ENCODE peak calls at places on chromosomes 13 and 19, in five cellular contexts. One of them, this sample, is unnamed.

GRCh38 chr19:5376928-5377327 is 36.3 kb upstream of the PTPRS start:
- DNase-seq in heart left ventricle: no peak
- DNase-seq in iPS DF 6.9: no peak
- DNase-seq in effector memory CD4-positive, alpha-beta T cell: no peak
- DNase-seq in tibial nerve: no peak
- DNase-seq in this sample: no peak

GRCh38 chr13:90954605-90955004 is 392.9 kb upstream of the MIR17HG start:
- DNase-seq in heart left ventricle: no peak
- DNase-seq in iPS DF 6.9: no peak
- DNase-seq in effector memory CD4-positive, alpha-beta T cell: no peak
- DNase-seq in tibial nerve: no peak
- DNase-seq in this sample: no peak

GRCh38 chr19:55464669-55465068 is at the start of gene C19orf85:
- DNase-seq in heart left ventricle: no peak
- DNase-seq in iPS DF 6.9: no peak
- DNase-seq in effector memory CD4-positive, alpha-beta T cell: no peak
- DNase-seq in tibial nerve: no peak
- DNase-seq in this sample: no peak

GRCh38 chr13:26132756-26133155 is 80.9 kb upstream of the SHISA2 start:
- DNase-seq in heart left ventricle: no peak
- DNase-seq in iPS DF 6.9: no peak
- DNase-seq in effector memory CD4-positive, alpha-beta T cell: no peak
- DNase-seq in tibial nerve: no peak
- DNase-seq in this sample: no peak

GRCh38 chr13:99909097-99909835 is 62.3 kb downstream of the ZIC5 start:
- DNase-seq in heart left ventricle: no peak
- DNase-seq in iPS DF 6.9: no peak
- DNase-seq in effector memory CD4-positive, alpha-beta T cell: no peak
- DNase-seq in tibial nerve: no peak
- DNase-seq in this sample: no peak

GRCh38 chr19:1027953-1028902 is 1.8 kb downstream of the CNN2 start:
- DNase-seq in heart left ventricle: peak; percentile 86
- DNase-seq in iPS DF 6.9: no peak
- DNase-seq in effector memory CD4-positive, alpha-beta T cell: peak; percentile 38
- DNase-seq in tibial nerve: no peak
- DNase-seq in this sample: no peak

GRCh38 chr13:80251403-80251802 is 89.5 kb downstream of the SPRY2 start:
- DNase-seq in heart left ventricle: no peak
- DNase-seq in iPS DF 6.9: no peak
- DNase-seq in effector memory CD4-positive, alpha-beta T cell: no peak
- DNase-seq in tibial nerve: no peak
- DNase-seq in this sample: no peak

GRCh38 chr19:16626796-16627193 is 1.2 kb downstream of the MED26 start:
- DNase-seq in heart left ventricle: no peak
- DNase-seq in iPS DF 6.9: no peak
- DNase-seq in effector memory CD4-positive, alpha-beta T cell: no peak
- DNase-seq in tibial nerve: no peak
- DNase-seq in this sample: no peak

GRCh38 chr19:5130371-5131030 is 161.6 kb downstream of the KDM4B start:
- DNase-seq in heart left ventricle: no peak
- DNase-seq in iPS DF 6.9: no peak
- DNase-seq in effector memory CD4-positive, alpha-beta T cell: peak; percentile 30
- DNase-seq in tibial nerve: no peak
- DNase-seq in this sample: no peak

GRCh38 chr13:29284726-29285125 is 310.8 kb downstream of the SLC7A1 start:
- DNase-seq in heart left ventricle: no peak
- DNase-seq in iPS DF 6.9: no peak
- DNase-seq in effector memory CD4-positive, alpha-beta T cell: no peak
- DNase-seq in tibial nerve: no peak
- DNase-seq in this sample: no peak

GRCh38 chr19:48737360-48737998 is 2.9 kb downstream of the RASIP1 start:
- DNase-seq in heart left ventricle: peak; percentile 58
- DNase-seq in iPS DF 6.9: no peak
- DNase-seq in effector memory CD4-positive, alpha-beta T cell: no peak
- DNase-seq in tibial nerve: no peak
- DNase-seq in this sample: no peak

GRCh38 chr19:38883286-38883685 is 5.2 kb upstream of the RINL start:
- DNase-seq in heart left ventricle: no peak
- DNase-seq in iPS DF 6.9: no peak
- DNase-seq in effector memory CD4-positive, alpha-beta T cell: no peak
- DNase-seq in tibial nerve: no peak
- DNase-seq in this sample: no peak

GRCh38 chr19:33054623-33055022 is 10.1 kb downstream of the RHPN2 start:
- DNase-seq in heart left ventricle: no peak
- DNase-seq in iPS DF 6.9: no peak
- DNase-seq in effector memory CD4-positive, alpha-beta T cell: no peak
- DNase-seq in tibial nerve: no peak
- DNase-seq in this sample: no peak

GRCh38 chr19:5697890-5698634 is 8.0 kb downstream of the RPL36 start:
- DNase-seq in heart left ventricle: no peak
- DNase-seq in iPS DF 6.9: no peak
- DNase-seq in effector memory CD4-positive, alpha-beta T cell: no peak
- DNase-seq in tibial nerve: no peak
- DNase-seq in this sample: no peak

GRCh38 chr13:109743706-109744453 is 42.5 kb downstream of the IRS2 start:
- DNase-seq in heart left ventricle: no peak
- DNase-seq in iPS DF 6.9: no peak
- DNase-seq in effector memory CD4-positive, alpha-beta T cell: no peak
- DNase-seq in tibial nerve: no peak
- DNase-seq in this sample: no peak

GRCh38 chr13:113997845-113998751 is 24.2 kb upstream of the C13orf46 start:
- DNase-seq in heart left ventricle: peak; percentile 69
- DNase-seq in iPS DF 6.9: no peak
- DNase-seq in effector memory CD4-positive, alpha-beta T cell: no peak
- DNase-seq in tibial nerve: peak; percentile 52
- DNase-seq in this sample: no peak

GRCh38 chr13:64239372-64239771 is 2823.7 kb upstream of the PCDH20 start:
- DNase-seq in heart left ventricle: no peak
- DNase-seq in iPS DF 6.9: no peak
- DNase-seq in effector memory CD4-positive, alpha-beta T cell: no peak
- DNase-seq in tibial nerve: no peak
- DNase-seq in this sample: no peak

GRCh38 chr13:43153436-43154082 is 130.2 kb downstream of the DNAJC15 start:
- DNase-seq in heart left ventricle: no peak
- DNase-seq in iPS DF 6.9: no peak
- DNase-seq in effector memory CD4-positive, alpha-beta T cell: no peak
- DNase-seq in tibial nerve: no peak
- DNase-seq in this sample: no peak

GRCh38 chr19:23884363-23884762 is 30.3 kb upstream of the ZNF726 start:
- DNase-seq in heart left ventricle: no peak
- DNase-seq in iPS DF 6.9: no peak
- DNase-seq in effector memory CD4-positive, alpha-beta T cell: no peak
- DNase-seq in tibial nerve: no peak
- DNase-seq in this sample: no peak

GRCh38 chr13:87656311-87656710 is 14.9 kb upstream of the SLITRK5 start:
- DNase-seq in heart left ventricle: no peak
- DNase-seq in iPS DF 6.9: no peak
- DNase-seq in effector memory CD4-positive, alpha-beta T cell: no peak
- DNase-seq in tibial nerve: no peak
- DNase-seq in this sample: no peak

GRCh38 chr19:7507884-7508283 is 8.0 kb upstream of the ZNF358 start:
- DNase-seq in heart left ventricle: no peak
- DNase-seq in iPS DF 6.9: peak; percentile 92
- DNase-seq in effector memory CD4-positive, alpha-beta T cell: no peak
- DNase-seq in tibial nerve: peak; percentile 26
- DNase-seq in this sample: no peak

GRCh38 chr13:102580552-102581169 is 16.1 kb upstream of the TPP2 start:
- DNase-seq in heart left ventricle: no peak
- DNase-seq in iPS DF 6.9: peak; percentile 33
- DNase-seq in effector memory CD4-positive, alpha-beta T cell: no peak
- DNase-seq in tibial nerve: no peak
- DNase-seq in this sample: no peak

GRCh38 chr13:66887088-66887487 is 343.0 kb downstream of the PCDH9 start:
- DNase-seq in heart left ventricle: no peak
- DNase-seq in iPS DF 6.9: no peak
- DNase-seq in effector memory CD4-positive, alpha-beta T cell: no peak
- DNase-seq in tibial nerve: no peak
- DNase-seq in this sample: peak; percentile 4

GRCh38 chr19:28544451-28545261 is 668.3 kb downstream of the UQCRFS1 start:
- DNase-seq in heart left ventricle: no peak
- DNase-seq in iPS DF 6.9: no peak
- DNase-seq in effector memory CD4-positive, alpha-beta T cell: no peak
- DNase-seq in tibial nerve: no peak
- DNase-seq in this sample: no peak

GRCh38 chr13:87884874-87885273 is 213.7 kb downstream of the SLITRK5 start:
- DNase-seq in heart left ventricle: no peak
- DNase-seq in iPS DF 6.9: peak; percentile 2
- DNase-seq in effector memory CD4-positive, alpha-beta T cell: no peak
- DNase-seq in tibial nerve: no peak
- DNase-seq in this sample: no peak

GRCh38 chr19:35039881-35040456 is 1.6 kb upstream of the HPN start:
- DNase-seq in heart left ventricle: no peak
- DNase-seq in iPS DF 6.9: no peak
- DNase-seq in effector memory CD4-positive, alpha-beta T cell: no peak
- DNase-seq in tibial nerve: no peak
- DNase-seq in this sample: no peak

GRCh38 chr19:35041548-35042055 is at the start of gene HPN:
- DNase-seq in heart left ventricle: no peak
- DNase-seq in iPS DF 6.9: no peak
- DNase-seq in effector memory CD4-positive, alpha-beta T cell: no peak
- DNase-seq in tibial nerve: no peak
- DNase-seq in this sample: no peak

GRCh38 chr19:35042056-35042730 is 672 bp downstream of the HPN start:
- DNase-seq in heart left ventricle: no peak
- DNase-seq in iPS DF 6.9: no peak
- DNase-seq in effector memory CD4-positive, alpha-beta T cell: no peak
- DNase-seq in tibial nerve: no peak
- DNase-seq in this sample: no peak

GRCh38 chr19:35040474-35040825 is 1.1 kb upstream of the HPN start:
- DNase-seq in heart left ventricle: no peak
- DNase-seq in iPS DF 6.9: no peak
- DNase-seq in effector memory CD4-positive, alpha-beta T cell: no peak
- DNase-seq in tibial nerve: no peak
- DNase-seq in this sample: no peak

GRCh38 chr19:35040826-35041547 is 534 bp upstream of the HPN start:
- DNase-seq in heart left ventricle: peak; percentile 93
- DNase-seq in iPS DF 6.9: no peak
- DNase-seq in effector memory CD4-positive, alpha-beta T cell: no peak
- DNase-seq in tibial nerve: peak; percentile 89
- DNase-seq in this sample: peak; percentile 39
- H3K27ac ChIP-seq in heart left ventricle: peak overlapping the region; percentile 74
- H3K27ac ChIP-seq in iPS DF 6.9: no peak overlapping the region
- H3K27ac ChIP-seq in effector memory CD4-positive, alpha-beta T cell: no peak overlapping the region
- H3K27ac ChIP-seq in tibial nerve: peak overlapping the region; percentile 83
- H3K27ac ChIP-seq in this sample: peak overlapping the region; percentile 82

GRCh38 chr13:98203641-98204326 is 26.7 kb upstream of the RNF113B start:
- DNase-seq in heart left ventricle: no peak
- DNase-seq in iPS DF 6.9: no peak
- DNase-seq in effector memory CD4-positive, alpha-beta T cell: no peak
- DNase-seq in tibial nerve: no peak
- DNase-seq in this sample: no peak

GRCh38 chr13:98204546-98204945 is 27.5 kb upstream of the RNF113B start:
- DNase-seq in heart left ventricle: no peak
- DNase-seq in iPS DF 6.9: no peak
- DNase-seq in effector memory CD4-positive, alpha-beta T cell: no peak
- DNase-seq in tibial nerve: no peak
- DNase-seq in this sample: no peak

GRCh38 chr13:98206946-98207345 is 29.9 kb upstream of the RNF113B start:
- DNase-seq in heart left ventricle: no peak
- DNase-seq in iPS DF 6.9: no peak
- DNase-seq in effector memory CD4-positive, alpha-beta T cell: no peak
- DNase-seq in tibial nerve: no peak
- DNase-seq in this sample: no peak

GRCh38 chr13:98208606-98209005 is 31.5 kb upstream of the RNF113B start:
- DNase-seq in heart left ventricle: no peak
- DNase-seq in iPS DF 6.9: no peak
- DNase-seq in effector memory CD4-positive, alpha-beta T cell: no peak
- DNase-seq in tibial nerve: no peak
- DNase-seq in this sample: no peak

GRCh38 chr13:98207411-98207810 is 30.3 kb upstream of the RNF113B start:
- DNase-seq in heart left ventricle: no peak
- DNase-seq in iPS DF 6.9: no peak
- DNase-seq in effector memory CD4-positive, alpha-beta T cell: no peak
- DNase-seq in tibial nerve: no peak
- DNase-seq in this sample: no peak
- H3K27ac ChIP-seq in heart left ventricle: no peak overlapping the region
- H3K27ac ChIP-seq in iPS DF 6.9: no peak overlapping the region
- H3K27ac ChIP-seq in effector memory CD4-positive, alpha-beta T cell: no peak overlapping the region
- H3K27ac ChIP-seq in tibial nerve: no peak overlapping the region
- H3K27ac ChIP-seq in this sample: no peak overlapping the region

GRCh38 chr19:18059297-18059696 is 27.4 kb downstream of the IL12RB1 start:
- DNase-seq in heart left ventricle: no peak
- DNase-seq in iPS DF 6.9: no peak
- DNase-seq in effector memory CD4-positive, alpha-beta T cell: no peak
- DNase-seq in tibial nerve: no peak
- DNase-seq in this sample: no peak

GRCh38 chr19:18060472-18060871 is 26.3 kb downstream of the IL12RB1 start:
- DNase-seq in heart left ventricle: no peak
- DNase-seq in iPS DF 6.9: no peak
- DNase-seq in effector memory CD4-positive, alpha-beta T cell: no peak
- DNase-seq in tibial nerve: no peak
- DNase-seq in this sample: no peak

GRCh38 chr19:18059902-18060301 is 26.8 kb downstream of the IL12RB1 start:
- DNase-seq in heart left ventricle: no peak
- DNase-seq in iPS DF 6.9: no peak
- DNase-seq in effector memory CD4-positive, alpha-beta T cell: no peak
- DNase-seq in tibial nerve: no peak
- DNase-seq in this sample: no peak

GRCh38 chr19:18057557-18057956 is 29.2 kb downstream of the IL12RB1 start:
- DNase-seq in heart left ventricle: no peak
- DNase-seq in iPS DF 6.9: no peak
- DNase-seq in effector memory CD4-positive, alpha-beta T cell: no peak
- DNase-seq in tibial nerve: peak; percentile 29
- DNase-seq in this sample: peak; percentile 44

GRCh38 chr19:18058208-18059009 is 28.3 kb downstream of the IL12RB1 start:
- DNase-seq in heart left ventricle: peak; percentile 93
- DNase-seq in iPS DF 6.9: peak; percentile 66
- DNase-seq in effector memory CD4-positive, alpha-beta T cell: peak; percentile 68
- DNase-seq in tibial nerve: peak; percentile 50
- DNase-seq in this sample: peak; percentile 74
- H3K27ac ChIP-seq in heart left ventricle: peak overlapping the region; percentile 78
- H3K27ac ChIP-seq in iPS DF 6.9: no peak overlapping the region
- H3K27ac ChIP-seq in effector memory CD4-positive, alpha-beta T cell: peak overlapping the region; percentile 17
- H3K27ac ChIP-seq in tibial nerve: peak overlapping the region; percentile 89
- H3K27ac ChIP-seq in this sample: peak overlapping the region; percentile 97

DNA sequence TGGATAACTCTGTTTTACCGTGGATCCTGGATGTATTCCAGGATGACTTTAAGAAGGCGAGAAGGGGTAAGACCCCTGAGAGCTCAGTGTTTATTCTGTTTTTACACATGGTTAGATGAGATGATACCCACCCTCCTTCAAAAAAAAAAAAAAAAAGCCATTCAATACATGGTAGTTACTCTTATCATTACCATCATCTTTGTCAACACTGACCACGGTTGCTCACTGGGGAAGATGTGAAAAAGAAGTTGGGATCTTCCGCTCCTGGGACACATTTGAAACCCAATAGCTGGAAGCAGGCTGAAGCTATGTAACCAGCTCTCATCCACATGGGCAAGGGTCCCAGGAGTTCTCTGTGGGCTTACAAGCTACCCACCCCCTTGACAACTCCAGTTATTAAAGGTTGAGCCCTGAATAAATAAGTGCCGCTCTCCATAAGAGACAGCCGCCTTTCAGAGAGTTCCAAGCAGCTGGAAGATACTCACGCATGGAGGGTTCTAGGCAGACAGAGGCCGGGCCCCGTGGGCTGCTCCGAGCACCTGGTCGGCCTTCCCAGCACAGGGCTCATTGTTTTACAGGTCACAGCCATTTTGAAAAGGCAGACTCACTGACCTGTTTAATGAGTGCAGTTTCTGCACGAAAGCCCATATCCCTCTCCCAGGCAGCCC is 22.8 kb downstream of the SERP2 start:
- DNase-seq in heart left ventricle: no peak
- DNase-seq in iPS DF 6.9: no peak
- DNase-seq in effector memory CD4-positive, alpha-beta T cell: no peak
- DNase-seq in tibial nerve: no peak
- DNase-seq in this sample: no peak
- H3K27ac ChIP-seq in heart left ventricle: no peak overlapping the region
- H3K27ac ChIP-seq in iPS DF 6.9: no peak overlapping the region
- H3K27ac ChIP-seq in effector memory CD4-positive, alpha-beta T cell: no peak overlapping the region
- H3K27ac ChIP-seq in tibial nerve: peak overlapping the region; percentile 60
- H3K27ac ChIP-seq in this sample: no peak overlapping the region